ENCODE peak calls at places on chromosome 19, in eight cellular contexts. E is A549, H is uterus, S is HepG2, Z is body of pancreas, P is heart left ventricle, K is transverse colon, N is Peyer's patch. W is an unnamed sample.

GRCh38 chr19:28522545-28522922 is 690.4 kb downstream of the UQCRFS1 start:
- DNase-seq in H (no peak), S (no peak), E (no peak), N (no peak), Z (no peak), K (no peak), P (no peak), W (no peak)

GRCh38 chr19:12938536-12939291 is at the start of gene CALR:
- DNase-seq in Z (peak; percentile 44), N (peak; percentile 63), H (no peak), S (no peak), K (peak; percentile 45), E (peak; percentile 37), P (no peak), W (no peak)

GRCh38 chr19:27894906-27895754 is 1317.8 kb downstream of the UQCRFS1 start:
- DNase-seq in H (no peak), E (no peak), K (no peak), S (no peak), N (no peak), P (no peak), Z (no peak), W (no peak)

GRCh38 chr19:40144151-40144550 is 47.1 kb upstream of the MAP3K10 start:
- DNase-seq in E (no peak), P (no peak), K (no peak), S (no peak), Z (no peak), H (no peak), N (no peak), W (no peak)

GRCh38 chr19:23957660-23958281 is 43.1 kb downstream of the ZNF726 start:
- DNase-seq in H (no peak), E (peak; percentile 11), K (peak; percentile 18), N (no peak), Z (no peak), S (no peak), P (no peak), W (no peak)

GRCh38 chr19:35143231-35143715 is at the start of gene FXYD7:
- DNase-seq in Z (no peak), E (no peak), S (no peak), H (no peak), N (no peak), K (no peak), P (no peak), W (no peak)

GRCh38 chr19:2960120-2960519 is 15.3 kb upstream of the ZNF77 start:
- DNase-seq in N (no peak), H (no peak), P (no peak), E (no peak), S (no peak), Z (no peak), K (no peak), W (no peak)

GRCh38 chr19:49409441-49410029 is 13.7 kb downstream of the PTH2 start:
- DNase-seq in S (no peak), K (no peak), H (no peak), Z (no peak), E (no peak), P (no peak), N (peak; percentile 66), W (no peak)

GRCh38 chr19:52689804-52690394 is 44.9 kb downstream of the ZNF611 start:
- DNase-seq in Z (peak; percentile 31), E (no peak), K (peak; percentile 30), N (peak; percentile 54), S (no peak), H (peak; percentile 53), P (peak; percentile 58), W (peak; percentile 46)

GRCh38 chr19:46298477-46299003 is 1.7 kb downstream of the HIF3A start:
- DNase-seq in H (no peak), E (no peak), S (no peak), N (no peak), K (no peak), P (peak; percentile 36), Z (no peak), W (no peak)

GRCh38 chr19:738509-739128 is 12.3 kb upstream of the MISP start:
- DNase-seq in H (no peak), P (no peak), Z (no peak), S (peak; percentile 88), E (no peak), K (peak; percentile 85), N (peak; percentile 90), W (peak; percentile 29)

GRCh38 chr19:6126335-6126974 is 9.0 kb upstream of the ACSBG2 start:
- DNase-seq in N (no peak), P (no peak), K (no peak), S (peak; percentile 67), Z (no peak), H (no peak), E (peak; percentile 86), W (no peak)

GRCh38 chr19:33666196-33666595 is 44.4 kb downstream of the CHST8 start:
- DNase-seq in K (no peak), S (no peak), N (peak; percentile 19), Z (no peak), H (no peak), E (no peak), P (no peak), W (no peak)

GRCh38 chr19:30447276-30447870 is 75.2 kb downstream of the ZNF536 start:
- DNase-seq in S (no peak), P (no peak), E (no peak), N (no peak), H (no peak), K (no peak), Z (no peak), W (no peak)

GRCh38 chr19:33157906-33158305 is 26.0 kb downstream of the WDR88 start:
- DNase-seq in H (no peak), P (no peak), S (no peak), E (no peak), Z (no peak), K (no peak), N (no peak), W (no peak)

GRCh38 chr19:49097453-49098288 is 12.4 kb downstream of the SNRNP70 start:
- DNase-seq in S (peak; percentile 55), N (peak; percentile 84), E (peak; percentile 88), P (peak; percentile 56), H (peak; percentile 69), Z (peak; percentile 73), K (peak; percentile 77), W (peak; percentile 64)

GRCh38 chr19:33397536-33398360 is 24.2 kb downstream of the CEBPG start:
- DNase-seq in E (no peak), H (no peak), N (peak; percentile 43), K (no peak), Z (peak; percentile 9), P (peak; percentile 28), S (peak; percentile 50), W (peak; percentile 34)

GRCh38 chr19:39498262-39499081 is at the start of gene DLL3:
- DNase-seq in P (no peak), Z (no peak), S (no peak), H (no peak), E (no peak), K (no peak), N (no peak), W (no peak)

GRCh38 chr19:15551183-15552004 is 43.1 kb downstream of the CYP4F22 start:
- DNase-seq in S (peak; percentile 38), N (peak; percentile 74), H (peak; percentile 22), E (peak; percentile 71), K (peak; percentile 24), Z (peak; percentile 26), P (peak; percentile 35), W (peak; percentile 57)

GRCh38 chr19:42282036-42282762 is 13.1 kb downstream of the CIC start:
- DNase-seq in H (peak; percentile 51), N (no peak), K (no peak), P (no peak), Z (peak; percentile 28), E (no peak), S (no peak), W (peak; percentile 71)

GRCh38 chr19:46456930-46457329 is 14.4 kb downstream of the PNMA8A start:
- DNase-seq in P (no peak), Z (no peak), E (no peak), H (no peak), N (no peak), K (no peak), S (no peak), W (no peak)

GRCh38 chr19:4301590-4302237 is 475 bp downstream of the TMIGD2 start:
- DNase-seq in N (no peak), H (no peak), S (no peak), E (no peak), Z (no peak), P (no peak), K (no peak), W (no peak)
- H3K4me1 ChIP-seq in N (peaks cover 7% of the 10 kb centered on the region), H (no peaks in the 10 kb centered on the region), S (peaks cover 35% of the 10 kb centered on the region), E (no peaks in the 10 kb centered on the region), Z (peaks cover 5% of the 10 kb centered on the region), P (no peaks in the 10 kb centered on the region), K (peaks cover 6% of the 10 kb centered on the region), W (no peaks in the 10 kb centered on the region)

GRCh38 chr19:19642506-19643157 is 825 bp downstream of the GMIP start:
- DNase-seq in K (peak; percentile 23), E (no peak), P (peak; percentile 25), H (no peak), N (peak; percentile 66), Z (no peak), S (no peak), W (no peak)
- TF ChIP-seq POLR2A in K (no peak), E (no peak), P (no peak), H (no peak), N (no peak), Z (no peak), S (no peak), W (no peak)

DNA sequence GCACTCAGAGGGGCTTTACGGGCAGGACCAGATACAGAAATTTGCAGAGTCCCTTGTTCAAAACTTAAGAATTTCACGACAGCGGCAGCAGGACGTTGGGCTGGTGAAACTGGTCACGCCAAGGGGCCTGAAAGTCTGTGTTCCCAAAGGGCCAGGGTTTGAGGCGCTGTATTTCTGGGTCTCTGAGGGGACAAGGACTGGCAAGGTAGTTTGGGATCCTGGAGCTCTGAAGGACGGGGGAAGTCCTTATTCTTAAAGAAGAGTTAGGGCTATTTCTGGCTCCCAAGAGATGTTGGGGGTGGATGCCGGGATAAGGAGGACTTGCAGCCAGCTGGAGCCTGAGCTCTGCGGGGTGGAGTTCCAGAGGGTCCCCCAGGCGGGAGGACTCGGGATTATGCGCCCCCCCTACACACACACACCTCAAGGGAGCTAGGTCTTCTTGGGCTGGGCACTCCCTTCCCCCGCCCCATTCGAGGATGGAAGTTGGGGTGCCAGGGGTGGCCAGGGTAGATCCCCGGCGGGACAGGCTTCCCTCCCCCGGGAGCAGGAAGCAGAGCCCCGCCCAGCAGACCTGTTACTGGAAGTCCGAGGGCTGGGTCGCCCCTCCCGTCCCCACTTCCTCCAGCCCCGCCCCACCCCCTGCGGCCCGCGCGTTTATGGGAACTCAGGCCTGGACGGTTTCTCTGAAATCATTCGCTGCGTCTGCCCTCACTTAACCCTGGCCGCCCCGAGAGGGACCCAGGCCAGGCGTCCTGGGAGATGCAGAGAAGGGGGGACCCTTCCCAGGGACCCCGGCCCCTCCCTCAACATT is 5.6 kb downstream of the BCL3 start:
- DNase-seq in E (peak; percentile 90), N (peak; percentile 98), K (peak; percentile 98), Z (peak; percentile 94), S (no peak), P (peak; percentile 98), H (peak; percentile 90), W (peak; percentile 92)
- H3K4me1 ChIP-seq in E (peaks cover 91% of the 10 kb centered on the region), N (peaks cover 77% of the 10 kb centered on the region), K (peaks cover 95% of the 10 kb centered on the region), Z (peaks cover 77% of the 10 kb centered on the region), S (peaks cover 61% of the 10 kb centered on the region), P (peaks cover 88% of the 10 kb centered on the region), H (peaks cover 33% of the 10 kb centered on the region), W (peaks cover 29% of the 10 kb centered on the region)

DNA sequence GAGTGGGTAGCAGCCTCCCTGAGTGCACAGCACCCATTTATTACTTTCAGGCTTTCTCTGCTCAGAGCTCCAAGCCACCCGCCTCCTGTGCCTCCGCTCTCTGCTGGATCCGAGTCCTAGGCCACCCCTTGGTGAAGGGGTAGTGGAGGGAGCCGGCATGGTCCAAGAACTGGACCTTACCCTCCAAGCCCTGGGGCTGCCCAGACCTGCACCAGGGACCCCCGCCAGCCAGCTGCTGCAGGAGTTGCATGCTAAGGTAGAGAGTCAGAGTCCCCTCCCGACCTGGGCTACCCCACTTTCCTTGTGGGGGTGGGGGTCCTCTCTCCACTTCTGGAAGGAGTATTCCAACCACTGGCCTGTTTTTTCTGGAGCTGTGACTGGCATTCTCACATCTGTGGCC is 2.0 kb downstream of the FAM98C start:
- DNase-seq in H (no peak), K (no peak), N (no peak), E (no peak), S (no peak), Z (no peak), P (no peak), W (no peak)
- TF ChIP-seq POLR2A in H (no peak), K (no peak), N (no peak), E (no peak), S (no peak), Z (no peak), P (no peak), W (no peak)

W was measured in ovary.